ENCODE peak calls at places on chromosomes 5 and 9, in eight cellular contexts. One of them, this sample, is unnamed.

GRCh38 chr5:133938932-133939331 is 29.5 kb downstream of the C5orf15 start:
- DNase-seq in T-cell: no peak
- DNase-seq in esophagus squamous epithelium: no peak
- DNase-seq in GM12865: peak
- DNase-seq in H7: no peak
- DNase-seq in posterior vena cava: no peak
- DNase-seq in endothelial cell: no peak
- DNase-seq in T-helper 17 cell: no peak
- DNase-seq in this sample: no peak

GRCh38 chr9:109497193-109498165 is 628 bp downstream of the PTPN3 start:
- DNase-seq in T-cell: no peak
- DNase-seq in esophagus squamous epithelium: no peak
- DNase-seq in GM12865: no peak
- DNase-seq in H7: peak
- DNase-seq in posterior vena cava: no peak
- DNase-seq in endothelial cell: no peak
- DNase-seq in T-helper 17 cell: no peak
- DNase-seq in this sample: peak

GRCh38 chr5:154756203-154756870 is 1.2 kb downstream of the LARP1 start:
- DNase-seq in T-cell: no peak
- DNase-seq in esophagus squamous epithelium: no peak
- DNase-seq in GM12865: peak
- DNase-seq in H7: peak
- DNase-seq in posterior vena cava: peak
- DNase-seq in endothelial cell: peak
- DNase-seq in T-helper 17 cell: peak
- DNase-seq in this sample: peak

GRCh38 chr5:27083763-27084420 is 45.5 kb upstream of the CDH9 start:
- DNase-seq in T-cell: no peak
- DNase-seq in esophagus squamous epithelium: no peak
- DNase-seq in GM12865: no peak
- DNase-seq in H7: peak
- DNase-seq in posterior vena cava: no peak
- DNase-seq in endothelial cell: no peak
- DNase-seq in T-helper 17 cell: no peak
- DNase-seq in this sample: no peak

GRCh38 chr5:115946655-115947054 is 15.6 kb upstream of the LVRN start:
- DNase-seq in T-cell: no peak
- DNase-seq in esophagus squamous epithelium: no peak
- DNase-seq in GM12865: no peak
- DNase-seq in H7: no peak
- DNase-seq in posterior vena cava: no peak
- DNase-seq in endothelial cell: no peak
- DNase-seq in T-helper 17 cell: no peak
- DNase-seq in this sample: no peak

GRCh38 chr5:160171656-160172055 is 52.4 kb upstream of the PWWP2A start:
- DNase-seq in T-cell: no peak
- DNase-seq in esophagus squamous epithelium: no peak
- DNase-seq in GM12865: no peak
- DNase-seq in H7: no peak
- DNase-seq in posterior vena cava: no peak
- DNase-seq in endothelial cell: no peak
- DNase-seq in T-helper 17 cell: no peak
- DNase-seq in this sample: no peak

GRCh38 chr5:33321026-33321425 is 119.7 kb upstream of the TARS1 start:
- DNase-seq in T-cell: no peak
- DNase-seq in esophagus squamous epithelium: no peak
- DNase-seq in GM12865: no peak
- DNase-seq in H7: no peak
- DNase-seq in posterior vena cava: no peak
- DNase-seq in endothelial cell: no peak
- DNase-seq in T-helper 17 cell: no peak
- DNase-seq in this sample: peak

GRCh38 chr5:181098642-181099452 is 32.1 kb downstream of the OR2V1 start:
- DNase-seq in T-cell: no peak
- DNase-seq in esophagus squamous epithelium: no peak
- DNase-seq in GM12865: no peak
- DNase-seq in H7: no peak
- DNase-seq in posterior vena cava: no peak
- DNase-seq in endothelial cell: no peak
- DNase-seq in T-helper 17 cell: no peak
- DNase-seq in this sample: no peak

GRCh38 chr5:109654455-109654854 is 35.3 kb upstream of the MAN2A1 start:
- DNase-seq in T-cell: no peak
- DNase-seq in esophagus squamous epithelium: no peak
- DNase-seq in GM12865: no peak
- DNase-seq in H7: no peak
- DNase-seq in posterior vena cava: no peak
- DNase-seq in endothelial cell: no peak
- DNase-seq in T-helper 17 cell: no peak
- DNase-seq in this sample: no peak

GRCh38 chr5:138544171-138545134 is 1.4 kb upstream of the ETF1 start:
- DNase-seq in T-cell: no peak
- DNase-seq in esophagus squamous epithelium: no peak
- DNase-seq in GM12865: peak
- DNase-seq in H7: no peak
- DNase-seq in posterior vena cava: no peak
- DNase-seq in endothelial cell: no peak
- DNase-seq in T-helper 17 cell: no peak
- DNase-seq in this sample: no peak

GRCh38 chr5:154202379-154203260 is 12.1 kb downstream of the GALNT10 start:
- DNase-seq in T-cell: peak
- DNase-seq in esophagus squamous epithelium: no peak
- DNase-seq in GM12865: peak
- DNase-seq in H7: peak
- DNase-seq in posterior vena cava: no peak
- DNase-seq in endothelial cell: no peak
- DNase-seq in T-helper 17 cell: peak
- DNase-seq in this sample: no peak

GRCh38 chr9:83062011-83062652 is 810 bp downstream of the RASEF start:
- DNase-seq in T-cell: no peak
- DNase-seq in esophagus squamous epithelium: no peak
- DNase-seq in GM12865: no peak
- DNase-seq in H7: peak
- DNase-seq in posterior vena cava: no peak
- DNase-seq in endothelial cell: peak
- DNase-seq in T-helper 17 cell: no peak
- DNase-seq in this sample: peak

GRCh38 chr9:99353408-99353807 is 131.3 kb downstream of the SEC61B start:
- DNase-seq in T-cell: no peak
- DNase-seq in esophagus squamous epithelium: no peak
- DNase-seq in GM12865: no peak
- DNase-seq in H7: no peak
- DNase-seq in posterior vena cava: no peak
- DNase-seq in endothelial cell: no peak
- DNase-seq in T-helper 17 cell: no peak
- DNase-seq in this sample: no peak

GRCh38 chr5:73592546-73592945 is 27.0 kb downstream of the UTP15 start:
- DNase-seq in T-cell: no peak
- DNase-seq in esophagus squamous epithelium: no peak
- DNase-seq in GM12865: no peak
- DNase-seq in H7: no peak
- DNase-seq in posterior vena cava: no peak
- DNase-seq in endothelial cell: no peak
- DNase-seq in T-helper 17 cell: no peak
- DNase-seq in this sample: no peak

GRCh38 chr5:18745988-18746615 is 1111.8 kb downstream of the TAF11L14 start:
- DNase-seq in T-cell: peak
- DNase-seq in esophagus squamous epithelium: no peak
- DNase-seq in GM12865: peak
- DNase-seq in H7: no peak
- DNase-seq in posterior vena cava: no peak
- DNase-seq in endothelial cell: no peak
- DNase-seq in T-helper 17 cell: no peak
- DNase-seq in this sample: peak

GRCh38 chr5:151295801-151296477 is 7.6 kb downstream of the SLC36A3 start:
- DNase-seq in T-cell: no peak
- DNase-seq in esophagus squamous epithelium: no peak
- DNase-seq in GM12865: no peak
- DNase-seq in H7: no peak
- DNase-seq in posterior vena cava: no peak
- DNase-seq in endothelial cell: no peak
- DNase-seq in T-helper 17 cell: no peak
- DNase-seq in this sample: no peak

This sample was measured in T47D.